ENCODE peak calls at places on chromosomes 16 and 17, in seven cellular contexts. D is activated naive CD8-positive, alpha-beta T cell treated with anti-CD3 and anti-CD28 coated beads for 36 hours; P is ELF-1; I is anterior cingulate cortex; S is activated CD8-positive, alpha-beta T cell treated with anti-CD3 and anti-CD28 coated beads, Interleukin-2, amount 10 ng/mL, durations not matched to agents 7 days and 5 days; L is nucleus accumbens; B is activated CD4-positive, alpha-beta memory T cell treated with anti-CD3 and anti-CD28 coated beads for 36 hours. F is an unnamed sample.

GRCh38 chr17:13420294-13421277 is 181.1 kb downstream of the HS3ST3A1 start:
- DNase-seq in P (no peak), I (no peak), D (no peak), B (no peak), S (no peak), L (no peak), F (no peak)

GRCh38 chr17:57085448-57086068 is 512 bp downstream of the AKAP1 start:
- DNase-seq in L (peak; percentile 64), S (peak; percentile 69), D (peak; percentile 62), I (no peak), P (peak; percentile 71), B (peak; percentile 66), F (peak; percentile 70)

GRCh38 chr16:67244387-67245188 is 2.7 kb downstream of the FHOD1 start:
- DNase-seq in L (no peak), S (peak; percentile 88), P (peak; percentile 51), D (peak; percentile 86), I (no peak), B (peak; percentile 92), F (peak; percentile 39)

GRCh38 chr17:78719630-78720298 is 62.3 kb downstream of the CYTH1 start:
- DNase-seq in I (no peak), S (no peak), L (no peak), D (no peak), P (no peak), B (peak; percentile 52), F (no peak)

GRCh38 chr17:27237890-27238289 is 56.0 kb upstream of the WSB1 start:
- DNase-seq in D (no peak), I (no peak), P (no peak), S (no peak), L (no peak), B (no peak), F (no peak)

GRCh38 chr16:66220766-66221165 is 145.7 kb upstream of the CDH5 start:
- DNase-seq in D (no peak), P (no peak), L (no peak), B (no peak), S (no peak), I (no peak), F (no peak)

GRCh38 chr16:16045311-16045710 is 95.9 kb downstream of the ABCC1 start:
- DNase-seq in P (no peak), D (no peak), S (no peak), I (no peak), B (no peak), L (no peak), F (no peak)

GRCh38 chr16:48057085-48057484 is 98.7 kb downstream of the ABCC12 start:
- DNase-seq in L (no peak), I (no peak), B (no peak), S (no peak), P (no peak), D (no peak), F (no peak)

GRCh38 chr16:30692381-30693074 is 6.4 kb upstream of the SRCAP start:
- DNase-seq in D (no peak), S (no peak), P (peak; percentile 47), I (no peak), B (no peak), L (no peak), F (no peak)

GRCh38 chr16:66899310-66899944 is 19.1 kb downstream of the PDP2 start:
- DNase-seq in B (no peak), L (no peak), S (no peak), I (no peak), D (no peak), P (no peak), F (no peak)

F was measured in dorsolateral prefrontal cortex.